ENCODE peak calls at places on chromosomes 1 and 21, in ten cellular contexts. One of them, this sample, is unnamed.

GRCh38 chr1:154446292-154446691 is 41.1 kb downstream of the IL6R start:
- DNase-seq in stomach: no peak
- DNase-seq in breast epithelium: no peak
- DNase-seq in HFF-Myc: no peak
- DNase-seq in left lung: peak; percentile 60
- DNase-seq in esophagus muscularis mucosa: no peak
- DNase-seq in prostate gland: no peak
- DNase-seq in choroid plexus epithelial cell: peak; percentile 90
- DNase-seq in skeletal muscle cell: peak; percentile 48
- DNase-seq in pancreas: no peak
- DNase-seq in this sample: no peak

GRCh38 chr1:16371725-16372124 is 4.7 kb downstream of the SZRD1 start:
- DNase-seq in stomach: no peak
- DNase-seq in breast epithelium: no peak
- DNase-seq in HFF-Myc: peak; percentile 24
- DNase-seq in left lung: no peak
- DNase-seq in esophagus muscularis mucosa: no peak
- DNase-seq in prostate gland: no peak
- DNase-seq in choroid plexus epithelial cell: peak; percentile 70
- DNase-seq in skeletal muscle cell: no peak
- DNase-seq in pancreas: no peak
- DNase-seq in this sample: no peak

GRCh38 chr1:39753132-39754025 is 14.7 kb downstream of the PPIE start:
- DNase-seq in stomach: no peak
- DNase-seq in breast epithelium: no peak
- DNase-seq in HFF-Myc: no peak
- DNase-seq in left lung: no peak
- DNase-seq in esophagus muscularis mucosa: no peak
- DNase-seq in prostate gland: no peak
- DNase-seq in choroid plexus epithelial cell: no peak
- DNase-seq in skeletal muscle cell: no peak
- DNase-seq in pancreas: no peak
- DNase-seq in this sample: no peak

GRCh38 chr1:204921855-204922516 is 51.3 kb downstream of the NFASC start:
- DNase-seq in stomach: no peak
- DNase-seq in breast epithelium: no peak
- DNase-seq in HFF-Myc: no peak
- DNase-seq in left lung: no peak
- DNase-seq in esophagus muscularis mucosa: no peak
- DNase-seq in prostate gland: no peak
- DNase-seq in choroid plexus epithelial cell: no peak
- DNase-seq in skeletal muscle cell: no peak
- DNase-seq in pancreas: no peak
- DNase-seq in this sample: no peak

GRCh38 chr1:240188139-240188538 is 96.5 kb downstream of the FMN2 start:
- DNase-seq in stomach: no peak
- DNase-seq in breast epithelium: no peak
- DNase-seq in HFF-Myc: no peak
- DNase-seq in left lung: no peak
- DNase-seq in esophagus muscularis mucosa: no peak
- DNase-seq in prostate gland: no peak
- DNase-seq in choroid plexus epithelial cell: no peak
- DNase-seq in skeletal muscle cell: no peak
- DNase-seq in pancreas: no peak
- DNase-seq in this sample: no peak

GRCh38 chr1:39886757-39887231 is 3.5 kb upstream of the TRIT1 start:
- DNase-seq in stomach: no peak
- DNase-seq in breast epithelium: no peak
- DNase-seq in HFF-Myc: no peak
- DNase-seq in left lung: no peak
- DNase-seq in esophagus muscularis mucosa: no peak
- DNase-seq in prostate gland: no peak
- DNase-seq in choroid plexus epithelial cell: no peak
- DNase-seq in skeletal muscle cell: no peak
- DNase-seq in pancreas: no peak
- DNase-seq in this sample: no peak

GRCh38 chr1:158043232-158043631 is 49.8 kb downstream of the KIRREL1 start:
- DNase-seq in stomach: no peak
- DNase-seq in breast epithelium: no peak
- DNase-seq in HFF-Myc: no peak
- DNase-seq in left lung: no peak
- DNase-seq in esophagus muscularis mucosa: no peak
- DNase-seq in prostate gland: no peak
- DNase-seq in choroid plexus epithelial cell: no peak
- DNase-seq in skeletal muscle cell: no peak
- DNase-seq in pancreas: no peak
- DNase-seq in this sample: no peak

GRCh38 chr1:25074326-25074725 is 144.2 kb upstream of the RUNX3 start:
- DNase-seq in stomach: no peak
- DNase-seq in breast epithelium: peak; percentile 15
- DNase-seq in HFF-Myc: no peak
- DNase-seq in left lung: no peak
- DNase-seq in esophagus muscularis mucosa: no peak
- DNase-seq in prostate gland: no peak
- DNase-seq in choroid plexus epithelial cell: no peak
- DNase-seq in skeletal muscle cell: no peak
- DNase-seq in pancreas: no peak
- DNase-seq in this sample: no peak

GRCh38 chr1:222334026-222334680 is 213.8 kb downstream of the HHIPL2 start:
- DNase-seq in stomach: no peak
- DNase-seq in breast epithelium: no peak
- DNase-seq in HFF-Myc: no peak
- DNase-seq in left lung: no peak
- DNase-seq in esophagus muscularis mucosa: no peak
- DNase-seq in prostate gland: no peak
- DNase-seq in choroid plexus epithelial cell: peak; percentile 8
- DNase-seq in skeletal muscle cell: peak; percentile 10
- DNase-seq in pancreas: no peak
- DNase-seq in this sample: no peak

GRCh38 chr1:222331765-222332164 is 216.1 kb downstream of the HHIPL2 start:
- DNase-seq in stomach: no peak
- DNase-seq in breast epithelium: no peak
- DNase-seq in HFF-Myc: no peak
- DNase-seq in left lung: no peak
- DNase-seq in esophagus muscularis mucosa: no peak
- DNase-seq in prostate gland: no peak
- DNase-seq in choroid plexus epithelial cell: no peak
- DNase-seq in skeletal muscle cell: no peak
- DNase-seq in pancreas: no peak
- DNase-seq in this sample: no peak

GRCh38 chr1:222339371-222339947 is 208.4 kb downstream of the HHIPL2 start:
- DNase-seq in stomach: no peak
- DNase-seq in breast epithelium: no peak
- DNase-seq in HFF-Myc: no peak
- DNase-seq in left lung: no peak
- DNase-seq in esophagus muscularis mucosa: no peak
- DNase-seq in prostate gland: no peak
- DNase-seq in choroid plexus epithelial cell: no peak
- DNase-seq in skeletal muscle cell: no peak
- DNase-seq in pancreas: no peak
- DNase-seq in this sample: no peak

GRCh38 chr1:222331340-222331739 is 216.6 kb downstream of the HHIPL2 start:
- DNase-seq in stomach: no peak
- DNase-seq in breast epithelium: no peak
- DNase-seq in HFF-Myc: no peak
- DNase-seq in left lung: no peak
- DNase-seq in esophagus muscularis mucosa: no peak
- DNase-seq in prostate gland: no peak
- DNase-seq in choroid plexus epithelial cell: peak; percentile 54
- DNase-seq in skeletal muscle cell: no peak
- DNase-seq in pancreas: no peak
- DNase-seq in this sample: no peak

DNA sequence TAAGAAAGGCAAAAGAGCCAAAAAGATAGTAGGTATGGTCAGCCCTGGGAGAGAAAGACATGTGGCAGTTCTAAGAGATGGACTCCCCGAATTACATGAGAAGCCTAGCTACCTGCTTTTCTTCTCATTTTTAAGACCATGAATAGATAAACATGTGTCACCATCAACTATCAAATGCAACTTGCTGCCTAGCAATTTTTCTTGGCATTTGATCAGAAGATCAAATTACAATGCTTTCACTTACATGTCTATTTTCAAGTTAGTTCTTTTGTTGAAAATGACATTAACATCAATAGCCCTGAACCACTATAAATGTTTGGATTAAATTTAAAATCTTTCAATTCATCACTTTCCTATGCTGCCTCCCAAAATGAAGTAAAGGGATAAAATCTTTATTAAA is 212.3 kb downstream of the HHIPL2 start:
- DNase-seq in stomach: no peak
- DNase-seq in breast epithelium: no peak
- DNase-seq in HFF-Myc: no peak
- DNase-seq in left lung: no peak
- DNase-seq in esophagus muscularis mucosa: no peak
- DNase-seq in prostate gland: no peak
- DNase-seq in choroid plexus epithelial cell: peak; percentile 17
- DNase-seq in skeletal muscle cell: no peak
- DNase-seq in pancreas: no peak
- DNase-seq in this sample: no peak
- H3K4me3 ChIP-seq in stomach: no peak overlapping the region
- H3K4me3 ChIP-seq in breast epithelium: no peak overlapping the region
- H3K4me3 ChIP-seq in HFF-Myc: no peak overlapping the region
- H3K4me3 ChIP-seq in left lung: no peak overlapping the region
- H3K4me3 ChIP-seq in esophagus muscularis mucosa: no peak overlapping the region
- H3K4me3 ChIP-seq in prostate gland: no peak overlapping the region
- H3K4me3 ChIP-seq in choroid plexus epithelial cell: no peak overlapping the region
- H3K4me3 ChIP-seq in skeletal muscle cell: no peak overlapping the region
- H3K4me3 ChIP-seq in pancreas: no peak overlapping the region
- H3K4me3 ChIP-seq in this sample: no peak overlapping the region

GRCh38 chr1:28591708-28592313 is at the start of gene RAB42:
- DNase-seq in stomach: peak; percentile 36
- DNase-seq in breast epithelium: no peak
- DNase-seq in HFF-Myc: no peak
- DNase-seq in left lung: peak; percentile 66
- DNase-seq in esophagus muscularis mucosa: no peak
- DNase-seq in prostate gland: no peak
- DNase-seq in choroid plexus epithelial cell: no peak
- DNase-seq in skeletal muscle cell: no peak
- DNase-seq in pancreas: no peak
- DNase-seq in this sample: peak; percentile 12
- H3K4me3 ChIP-seq in stomach: peak within 1 kb of the TSS; percentile 64
- H3K4me3 ChIP-seq in breast epithelium: peak within 1 kb of the TSS; percentile 51
- H3K4me3 ChIP-seq in HFF-Myc: peak within 1 kb of the TSS; percentile 37
- H3K4me3 ChIP-seq in left lung: peak within 1 kb of the TSS; percentile 44
- H3K4me3 ChIP-seq in esophagus muscularis mucosa: peak within 1 kb of the TSS; percentile 65
- H3K4me3 ChIP-seq in prostate gland: peak within 1 kb of the TSS; percentile 37
- H3K4me3 ChIP-seq in choroid plexus epithelial cell: peak within 1 kb of the TSS; percentile 57
- H3K4me3 ChIP-seq in skeletal muscle cell: peak within 1 kb of the TSS; percentile 53
- H3K4me3 ChIP-seq in pancreas: peak within 1 kb of the TSS; percentile 31
- H3K4me3 ChIP-seq in this sample: peak within 1 kb of the TSS; percentile 19

DNA sequence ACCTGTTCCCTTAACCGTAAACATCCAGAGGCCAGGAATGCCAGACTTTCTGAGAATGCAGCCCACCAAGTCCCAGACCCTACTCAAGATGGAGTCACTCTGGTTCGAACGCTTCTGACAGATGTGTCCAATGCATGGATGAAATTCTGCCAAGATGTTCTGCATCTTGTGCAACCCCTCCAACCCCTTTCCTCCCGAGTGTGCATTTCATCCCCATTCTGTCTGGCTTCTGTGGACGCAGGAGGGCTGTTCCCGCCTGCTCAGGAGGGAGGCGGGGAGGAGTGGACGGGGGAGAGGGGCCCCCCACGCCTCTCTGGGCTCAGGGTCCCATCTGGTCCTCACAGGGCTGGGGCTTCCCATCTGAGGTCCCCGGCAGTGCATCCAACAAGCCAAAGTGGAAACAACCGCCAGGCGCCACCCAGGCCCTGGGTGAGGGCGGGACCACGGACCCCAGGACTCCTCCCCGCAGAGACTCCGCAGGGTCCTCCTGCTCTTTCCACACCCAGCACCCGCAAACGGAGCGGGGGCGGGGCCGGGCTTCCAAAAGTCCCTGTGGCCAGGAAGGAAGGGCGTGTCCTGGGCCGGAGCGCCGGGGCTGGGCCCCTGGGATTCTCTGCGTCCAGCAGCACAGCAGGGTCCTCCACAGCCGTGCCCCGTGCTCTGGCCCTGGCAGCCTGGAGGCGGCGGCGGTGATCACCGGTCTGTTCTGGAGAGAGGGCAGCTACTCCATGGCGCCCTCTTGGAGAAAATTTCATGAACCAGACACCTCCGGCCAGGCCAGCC is 27.7 kb upstream of the SUMO3 start:
- DNase-seq in stomach: peak; percentile 65
- DNase-seq in breast epithelium: peak; percentile 60
- DNase-seq in HFF-Myc: no peak
- DNase-seq in left lung: peak; percentile 67
- DNase-seq in esophagus muscularis mucosa: peak; percentile 92
- DNase-seq in prostate gland: no peak
- DNase-seq in choroid plexus epithelial cell: peak; percentile 72
- DNase-seq in skeletal muscle cell: no peak
- DNase-seq in pancreas: peak; percentile 72
- DNase-seq in this sample: peak; percentile 25
- H3K4me3 ChIP-seq in stomach: peak overlapping the region; percentile 29
- H3K4me3 ChIP-seq in breast epithelium: peak overlapping the region; percentile 24
- H3K4me3 ChIP-seq in HFF-Myc: peak overlapping the region; percentile 39
- H3K4me3 ChIP-seq in left lung: peak overlapping the region; percentile 10
- H3K4me3 ChIP-seq in esophagus muscularis mucosa: peak overlapping the region; percentile 45
- H3K4me3 ChIP-seq in prostate gland: peak overlapping the region; percentile 17
- H3K4me3 ChIP-seq in choroid plexus epithelial cell: peak overlapping the region; percentile 44
- H3K4me3 ChIP-seq in skeletal muscle cell: peak overlapping the region; percentile 49
- H3K4me3 ChIP-seq in pancreas: no peak overlapping the region
- H3K4me3 ChIP-seq in this sample: peak overlapping the region; percentile 25

DNA sequence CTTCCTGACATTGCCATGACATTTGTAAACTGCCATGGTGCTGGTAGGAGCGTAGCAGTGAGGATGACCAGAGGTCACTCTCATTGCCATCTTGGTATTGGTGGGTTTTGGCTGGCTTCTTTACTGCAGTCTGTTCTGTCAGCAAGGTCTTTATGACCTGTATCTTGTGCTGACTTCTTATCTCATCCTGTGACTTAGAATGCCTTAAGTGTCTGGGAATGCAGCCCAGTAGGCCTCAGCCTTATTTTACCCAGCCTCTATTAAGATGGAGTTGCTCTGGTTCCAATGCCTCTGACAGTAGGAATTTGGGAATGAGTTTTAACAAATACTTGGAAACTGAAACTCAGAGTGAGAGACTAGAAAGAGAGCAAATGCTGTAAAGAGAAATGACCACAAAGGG is 50.2 kb upstream of the RHOU start:
- DNase-seq in stomach: no peak
- DNase-seq in breast epithelium: no peak
- DNase-seq in HFF-Myc: no peak
- DNase-seq in left lung: no peak
- DNase-seq in esophagus muscularis mucosa: no peak
- DNase-seq in prostate gland: no peak
- DNase-seq in choroid plexus epithelial cell: no peak
- DNase-seq in skeletal muscle cell: no peak
- DNase-seq in pancreas: no peak
- DNase-seq in this sample: no peak
- H3K4me3 ChIP-seq in stomach: no peak overlapping the region
- H3K4me3 ChIP-seq in breast epithelium: no peak overlapping the region
- H3K4me3 ChIP-seq in HFF-Myc: no peak overlapping the region
- H3K4me3 ChIP-seq in left lung: no peak overlapping the region
- H3K4me3 ChIP-seq in esophagus muscularis mucosa: no peak overlapping the region
- H3K4me3 ChIP-seq in prostate gland: no peak overlapping the region
- H3K4me3 ChIP-seq in choroid plexus epithelial cell: no peak overlapping the region
- H3K4me3 ChIP-seq in skeletal muscle cell: no peak overlapping the region
- H3K4me3 ChIP-seq in pancreas: no peak overlapping the region
- H3K4me3 ChIP-seq in this sample: no peak overlapping the region

GRCh38 chr1:238341395-238341794 is 450.7 kb upstream of the ZP4 start:
- DNase-seq in stomach: no peak
- DNase-seq in breast epithelium: no peak
- DNase-seq in HFF-Myc: no peak
- DNase-seq in left lung: no peak
- DNase-seq in esophagus muscularis mucosa: no peak
- DNase-seq in prostate gland: no peak
- DNase-seq in choroid plexus epithelial cell: no peak
- DNase-seq in skeletal muscle cell: no peak
- DNase-seq in pancreas: no peak
- DNase-seq in this sample: no peak
- H3K4me3 ChIP-seq in stomach: no peak overlapping the region
- H3K4me3 ChIP-seq in breast epithelium: no peak overlapping the region
- H3K4me3 ChIP-seq in HFF-Myc: no peak overlapping the region
- H3K4me3 ChIP-seq in left lung: no peak overlapping the region
- H3K4me3 ChIP-seq in esophagus muscularis mucosa: no peak overlapping the region
- H3K4me3 ChIP-seq in prostate gland: no peak overlapping the region
- H3K4me3 ChIP-seq in choroid plexus epithelial cell: no peak overlapping the region
- H3K4me3 ChIP-seq in skeletal muscle cell: no peak overlapping the region
- H3K4me3 ChIP-seq in pancreas: no peak overlapping the region
- H3K4me3 ChIP-seq in this sample: no peak overlapping the region